ENCODE peak calls at places on chromosomes 13 and 19, in seven cellular contexts. X is epithelial cell of esophagus; G is left ventricle myocardium inferior; I is AG09309; S is astrocyte of the cerebellum; L is CD8-positive, alpha-beta T cell; P is PC-9. K is an unnamed sample.
A peak's percentile ranks its signal among the peaks of the same experiment; 100 is the strongest.

GRCh38 chr13:19927117-19927734 is 31.3 kb upstream of the ZMYM2 start:
- DNase-seq in P (no peak), L (no peak), S (peak; percentile 15), G (no peak), X (peak; percentile 66), I (peak; percentile 1), K (peak; percentile 18)

GRCh38 chr13:31044658-31045620 is 112.5 kb downstream of the TEX26 start:
- DNase-seq in X (peak; percentile 48), P (peak; percentile 16), G (no peak), L (no peak), I (no peak), S (no peak), K (no peak)

GRCh38 chr13:26629260-26629659 is 71.8 kb downstream of the WASF3 start:
- DNase-seq in G (no peak), L (no peak), S (no peak), P (no peak), I (no peak), X (peak; percentile 15), K (no peak)

GRCh38 chr19:50835785-50836542 is 2.6 kb upstream of the KLK15 start:
- DNase-seq in X (peak; percentile 63), I (no peak), G (peak; percentile 66), S (no peak), L (no peak), P (peak; percentile 83), K (peak; percentile 93)

GRCh38 chr13:108974686-108975085 is 345.3 kb downstream of the MYO16 start:
- DNase-seq in L (no peak), G (no peak), P (no peak), X (no peak), S (no peak), I (no peak), K (no peak)

GRCh38 chr19:41872775-41873647 is 4.1 kb upstream of the CD79A start:
- DNase-seq in X (peak; percentile 89), L (peak; percentile 75), P (peak; percentile 84), S (peak; percentile 18), I (no peak), G (peak; percentile 61), K (no peak)

GRCh38 chr19:39951065-39951650 is 16.7 kb upstream of the FCGBP start:
- DNase-seq in P (no peak), I (no peak), L (no peak), S (no peak), X (no peak), G (no peak), K (no peak)

GRCh38 chr19:33746159-33746558 is 50.5 kb upstream of the KCTD15 start:
- DNase-seq in X (no peak), P (no peak), I (no peak), L (no peak), S (no peak), G (no peak), K (no peak)

GRCh38 chr19:53664760-53665159 is 33.0 kb downstream of the DPRX start:
- DNase-seq in L (no peak), G (no peak), X (no peak), I (no peak), S (no peak), P (no peak), K (no peak)

GRCh38 chr13:24271611-24272451 is 37.5 kb upstream of the C1QTNF9 start:
- DNase-seq in G (peak; percentile 75), X (peak; percentile 49), I (peak; percentile 59), S (peak; percentile 78), L (peak; percentile 81), P (peak; percentile 47), K (peak; percentile 65)

GRCh38 chr19:5397804-5398692 is 57.2 kb upstream of the ZNRF4 start:
- DNase-seq in G (no peak), I (no peak), X (no peak), S (no peak), P (no peak), L (no peak), K (no peak)

GRCh38 chr13:114128624-114129522 is 3.5 kb downstream of the RASA3 start:
- DNase-seq in L (peak; percentile 93), I (peak; percentile 67), X (peak; percentile 53), S (peak; percentile 82), P (no peak), G (peak; percentile 79), K (peak; percentile 95)

GRCh38 chr19:1069009-1069779 is 2.2 kb downstream of the ARHGAP45 start:
- DNase-seq in X (no peak), P (no peak), I (no peak), S (no peak), L (peak; percentile 86), G (peak; percentile 71), K (peak; percentile 76)

GRCh38 chr13:84844473-84844872 is 954.7 kb downstream of the SLITRK6 start:
- DNase-seq in X (peak; percentile 57), P (no peak), L (no peak), I (no peak), S (peak; percentile 8), G (no peak), K (no peak)

GRCh38 chr19:55118401-55118991 is 1.1 kb upstream of the PPP1R12C start:
- DNase-seq in G (peak; percentile 65), P (peak; percentile 49), L (no peak), X (no peak), I (no peak), S (no peak), K (peak; percentile 50)

GRCh38 chr13:79534596-79534995 is 53.6 kb downstream of the NDFIP2 start:
- DNase-seq in S (no peak), P (no peak), I (no peak), G (no peak), L (no peak), X (no peak), K (no peak)

GRCh38 chr19:38733493-38734175 is 10.6 kb downstream of the CAPN12 start:
- DNase-seq in X (peak; percentile 48), L (no peak), G (no peak), I (no peak), P (no peak), S (no peak), K (no peak)

GRCh38 chr19:6677924-6678689 is 8.1 kb upstream of the TNFSF14 start:
- DNase-seq in S (no peak), P (no peak), I (no peak), G (no peak), X (peak; percentile 42), L (no peak), K (peak; percentile 66)

GRCh38 chr13:99505814-99506269 is 4.6 kb downstream of the TM9SF2 start:
- DNase-seq in I (no peak), P (no peak), G (no peak), X (peak; percentile 8), L (no peak), S (no peak), K (no peak)
- TF ChIP-seq CTCF in I (peak; percentile 8), P (peak; percentile 72), G (peak; percentile 48), X (peak; percentile 13), L (peak; percentile 81), S (no peak), K (no peak)

GRCh38 chr13:50081899-50082425 is 66.7 kb downstream of the KCNRG start:
- DNase-seq in S (peak; percentile 98), X (peak; percentile 99), P (peak; percentile 98), I (peak; percentile 95), G (peak; percentile 97), L (peak; percentile 97), K (peak; percentile 92)

GRCh38 chr13:50082426-50083283 is 67.4 kb downstream of the KCNRG start:
- DNase-seq in X (peak; percentile 92), S (no peak), P (peak; percentile 69), G (peak; percentile 48), I (peak; percentile 18), L (peak; percentile 82), K (peak; percentile 69)

GRCh38 chr13:50080856-50081105 is 65.5 kb downstream of the KCNRG start:
- DNase-seq in L (no peak), G (no peak), P (no peak), I (no peak), S (no peak), X (no peak), K (no peak)

GRCh38 chr13:50080158-50080855 is 65.1 kb downstream of the KCNRG start:
- DNase-seq in L (peak; percentile 47), G (no peak), S (no peak), I (no peak), P (peak; percentile 12), X (peak; percentile 40), K (no peak)

GRCh38 chr13:50081106-50081898 is 66.1 kb downstream of the KCNRG start:
- DNase-seq in X (peak; percentile 58), L (peak; percentile 34), G (peak; percentile 41), I (no peak), S (no peak), P (peak; percentile 37), K (peak; percentile 25)
- TF ChIP-seq CTCF in X (peak; percentile 14), L (peak; percentile 20), G (no peak), I (no peak), S (peak; percentile 19), P (no peak), K (no peak)

GRCh38 chr13:88000239-88000638 is 329.1 kb downstream of the SLITRK5 start:
- DNase-seq in G (no peak), S (no peak), I (no peak), X (no peak), P (no peak), L (no peak), K (no peak)

GRCh38 chr13:88000787-88001186 is 329.6 kb downstream of the SLITRK5 start:
- DNase-seq in P (no peak), S (no peak), G (no peak), X (no peak), I (no peak), L (no peak), K (no peak)

GRCh38 chr13:87999141-87999765 is 328.1 kb downstream of the SLITRK5 start:
- DNase-seq in P (peak; percentile 31), L (no peak), I (peak; percentile 18), G (no peak), X (peak; percentile 23), S (peak; percentile 41), K (no peak)

GRCh38 chr13:87999791-88000190 is 328.6 kb downstream of the SLITRK5 start:
- DNase-seq in S (peak; percentile 1), G (no peak), X (no peak), L (no peak), I (no peak), P (no peak), K (no peak)

DNA sequence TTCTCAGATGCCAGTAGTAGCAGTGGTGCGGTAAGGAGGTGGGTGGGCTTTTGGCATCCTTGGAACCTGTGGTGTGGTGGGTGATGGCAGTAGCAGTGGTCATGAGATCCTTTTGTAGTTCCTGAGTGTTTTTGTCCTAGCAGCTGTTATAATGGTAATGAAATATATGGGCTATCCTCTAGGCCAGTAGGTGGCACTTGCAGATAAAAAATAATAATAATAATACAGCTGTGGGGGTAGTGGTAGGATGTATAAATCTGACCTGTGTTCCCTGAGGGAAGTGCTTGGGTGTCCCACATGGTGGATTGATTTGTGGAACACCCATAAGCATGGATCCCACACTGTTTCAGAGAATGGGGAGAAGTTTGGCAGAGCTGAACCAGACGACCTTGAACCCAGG is 334.0 kb downstream of the SLITRK5 start:
- DNase-seq in L (no peak), P (no peak), I (no peak), G (no peak), S (no peak), X (peak; percentile 16), K (no peak)
- TF ChIP-seq CTCF in L (no peak), P (no peak), I (no peak), G (no peak), S (no peak), X (peak; percentile 30), K (no peak)

GRCh38 chr13:59126474-59126873 is 1037.3 kb downstream of the DIAPH3 start:
- DNase-seq in I (no peak), G (no peak), X (no peak), S (no peak), L (no peak), P (no peak), K (no peak)
- TF ChIP-seq CTCF in I (no peak), G (no peak), X (no peak), S (no peak), L (no peak), P (no peak), K (no peak)